ENCODE peak calls at places on chromosomes 5 and 9, in five cellular contexts. B is KBM-7; H is LHCN-M2; G is hypothalamus; D is activated CD8-positive, alpha-beta T cell treated with anti-CD3 and anti-CD28 coated beads, Interleukin-2, amount 10 ng/mL, durations not matched to agents 7 days and 5 days. N is an unnamed sample.

GRCh38 chr9:95935861-95936578 is 60.5 kb downstream of the ERCC6L2 start:
- DNase-seq in G (no peak), H (no peak), B (no peak), D (no peak), N (no peak)

GRCh38 chr9:114280636-114281315 is 42.1 kb upstream of the ORM1 start:
- DNase-seq in D (no peak), H (peak), G (no peak), B (no peak), N (no peak)

GRCh38 chr9:134518004-134518606 is 123.5 kb upstream of the COL5A1 start:
- DNase-seq in D (no peak), B (no peak), H (no peak), G (no peak), N (no peak)

GRCh38 chr5:157359350-157359910 is 93.5 kb downstream of the CYFIP2 start:
- DNase-seq in G (no peak), H (peak), B (no peak), D (no peak), N (no peak)

GRCh38 chr5:8908055-8908683 is 637.7 kb downstream of the SEMA5A start:
- DNase-seq in B (peak), H (peak), G (no peak), D (peak), N (peak)

GRCh38 chr9:72635197-72635596 is 113.8 kb downstream of the TMC1 start:
- DNase-seq in H (no peak), B (no peak), D (no peak), G (no peak), N (no peak)

GRCh38 chr9:88270398-88270797 is 117.8 kb upstream of the SPIN1 start:
- DNase-seq in G (no peak), H (no peak), D (no peak), B (no peak), N (no peak)

GRCh38 chr9:7358876-7359275 is 440.7 kb downstream of the DMAC1 start:
- DNase-seq in D (no peak), G (no peak), B (no peak), H (no peak), N (no peak)

GRCh38 chr9:117400131-117400530 is 14.7 kb downstream of the ASTN2 start:
- DNase-seq in B (no peak), D (no peak), H (peak), G (no peak), N (no peak)

GRCh38 chr5:176769911-176770310 is 40.4 kb upstream of the UNC5A start:
- DNase-seq in H (no peak), B (no peak), G (no peak), D (no peak), N (no peak)

GRCh38 chr9:92140074-92140753 is 25.0 kb upstream of the SPTLC1 start:
- DNase-seq in D (peak), G (peak), H (peak), B (peak), N (peak)